ENCODE peak calls at places on chromosomes 3 and 15, in four cellular contexts. S, W, Q and U are unnamed samples.

GRCh38 chr3:111714305-111714704 is 119.2 kb upstream of the ZBED2 start:
- DNase-seq in S (no peak), W (no peak), Q (no peak), U (no peak)

GRCh38 chr3:194773216-194773615 is 87.5 kb downstream of the FAM43A start:
- DNase-seq in S (no peak), W (no peak), Q (no peak), U (no peak)

GRCh38 chr3:171994646-171995441 is 44.5 kb upstream of the FNDC3B start:
- DNase-seq in S (no peak), W (no peak), Q (no peak), U (no peak)

GRCh38 chr15:101710806-101711205 is 13.5 kb downstream of the TARS3 start:
- DNase-seq in S (no peak), W (no peak), Q (no peak), U (no peak)

GRCh38 chr3:112681822-112682325 is 40.9 kb upstream of the CCDC80 start:
- DNase-seq in S (no peak), W (no peak), Q (no peak), U (no peak)

GRCh38 chr3:194265505-194265892 is 85.6 kb downstream of the CPN2 start:
- DNase-seq in S (no peak), W (no peak), Q (no peak), U (no peak)

GRCh38 chr15:48366574-48367312 is 35.5 kb downstream of the DUT start:
- DNase-seq in S (no peak), W (no peak), Q (no peak), U (no peak)

GRCh38 chr3:53166781-53167291 is 5.8 kb downstream of the PRKCD start:
- DNase-seq in S (peak; percentile 51), W (no peak), Q (no peak), U (peak; percentile 78)

GRCh38 chr3:46500631-46501377 is 3.0 kb downstream of the RTP3 start:
- DNase-seq in S (no peak), W (no peak), Q (peak; percentile 38), U (no peak)

GRCh38 chr15:33009603-33010002 is 184.9 kb downstream of the FMN1 start:
- DNase-seq in S (no peak), W (no peak), Q (no peak), U (no peak)

GRCh38 chr3:170350515-170351413 is 6.8 kb upstream of the SKIL start:
- DNase-seq in S (no peak), W (no peak), Q (no peak), U (no peak)

GRCh38 chr15:32933241-32933640 is 215.4 kb downstream of the GREM1 start:
- DNase-seq in S (no peak), W (no peak), Q (no peak), U (no peak)

GRCh38 chr3:7293286-7293685 is 432.4 kb downstream of the GRM7 start:
- DNase-seq in S (no peak), W (no peak), Q (no peak), U (no peak)

GRCh38 chr3:166900866-166901577 is 479.1 kb downstream of the ZBBX start:
- DNase-seq in S (no peak), W (no peak), Q (no peak), U (no peak)

GRCh38 chr3:42539871-42540714 is 37.6 kb downstream of the VIPR1 start:
- DNase-seq in S (peak; percentile 80), W (peak; percentile 74), Q (no peak), U (peak; percentile 29)

GRCh38 chr3:48247401-48247807 is 6.5 kb downstream of the ZNF589 start:
- DNase-seq in S (peak; percentile 57), W (no peak), Q (no peak), U (no peak)

GRCh38 chr3:17158941-17159682 is 274.4 kb downstream of the PLCL2 start:
- DNase-seq in S (no peak), W (no peak), Q (no peak), U (no peak)

GRCh38 chr3:9019244-9019961 is 56.1 kb upstream of the RAD18 start:
- DNase-seq in S (no peak), W (no peak), Q (no peak), U (no peak)

GRCh38 chr15:95590533-95591044 is 739.9 kb upstream of the NR2F2 start:
- DNase-seq in S (no peak), W (no peak), Q (no peak), U (no peak)

GRCh38 chr3:4841783-4842440 is 137.3 kb upstream of the BHLHE40 start:
- DNase-seq in S (no peak), W (no peak), Q (no peak), U (no peak)

DNA sequence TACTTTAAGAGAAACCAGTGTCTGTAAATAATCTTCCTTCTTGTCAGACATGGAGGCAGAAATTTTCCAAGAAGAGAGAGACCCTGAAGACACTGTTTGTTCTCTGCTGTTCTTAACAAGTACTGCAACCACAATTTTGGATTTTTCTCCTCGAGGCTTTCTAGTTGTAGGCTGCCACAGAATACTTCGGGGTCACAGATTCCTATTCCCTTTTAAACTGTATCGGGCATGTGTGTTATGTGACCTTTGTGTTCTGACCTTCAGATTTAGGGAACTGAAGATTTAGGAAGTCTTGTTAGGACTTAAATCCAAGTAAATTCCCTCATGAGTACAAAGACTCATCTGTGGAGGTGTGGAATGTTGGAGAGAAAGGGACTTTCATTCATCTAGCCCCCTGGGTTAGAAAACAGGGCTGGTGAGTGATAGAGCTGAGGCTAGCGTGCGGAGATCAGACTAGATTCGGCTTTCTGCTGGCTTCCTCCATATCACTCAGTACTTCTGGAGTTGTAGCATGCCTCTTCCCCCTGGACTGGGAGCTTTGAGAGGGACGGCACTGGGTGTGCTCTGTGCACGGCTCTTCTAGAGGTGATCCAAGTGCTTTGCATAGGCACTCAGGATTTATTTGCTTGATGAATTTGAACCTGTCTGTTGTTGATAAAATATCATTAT is 237.0 kb downstream of the LPP start:
- DNase-seq in S (no peak), W (no peak), Q (no peak), U (no peak)
- TF ChIP-seq SPI1 in S (no peak), W (no peak), Q (no peak), U (no peak)

GRCh38 chr3:188207941-188208750 is 54.2 kb downstream of the LPP start:
- DNase-seq in S (no peak), W (no peak), Q (no peak), U (no peak)

GRCh38 chr3:188202358-188203138 is 48.6 kb downstream of the LPP start:
- DNase-seq in S (peak; percentile 12), W (no peak), Q (no peak), U (no peak)

GRCh38 chr3:188206787-188207186 is 52.8 kb downstream of the LPP start:
- DNase-seq in S (no peak), W (no peak), Q (no peak), U (no peak)

GRCh38 chr3:188205992-188206416 is 52.0 kb downstream of the LPP start:
- DNase-seq in S (peak; percentile 16), W (no peak), Q (no peak), U (no peak)

DNA sequence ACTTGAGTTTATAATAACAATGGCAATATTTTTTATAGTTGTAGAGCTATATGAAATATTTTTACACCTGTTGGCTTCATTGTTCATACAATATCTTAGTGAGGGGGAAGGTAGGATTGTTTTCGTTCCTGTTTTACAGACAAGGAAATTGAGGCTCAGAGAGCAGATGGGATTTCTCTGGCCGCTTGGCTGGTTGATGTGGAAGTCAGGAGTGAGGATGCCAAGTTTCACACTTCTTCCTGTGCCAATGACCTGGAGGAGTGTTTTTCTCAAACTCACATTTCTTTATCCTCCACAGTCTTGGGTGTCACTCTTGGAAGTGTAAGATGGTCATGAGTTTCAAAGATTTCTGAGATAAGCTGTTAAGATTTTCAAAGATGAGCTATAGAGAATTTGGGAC is 50.6 kb downstream of the LPP start:
- DNase-seq in S (no peak), W (no peak), Q (no peak), U (no peak)
- TF ChIP-seq SPI1 in S (no peak), W (no peak), Q (no peak), U (no peak)

DNA sequence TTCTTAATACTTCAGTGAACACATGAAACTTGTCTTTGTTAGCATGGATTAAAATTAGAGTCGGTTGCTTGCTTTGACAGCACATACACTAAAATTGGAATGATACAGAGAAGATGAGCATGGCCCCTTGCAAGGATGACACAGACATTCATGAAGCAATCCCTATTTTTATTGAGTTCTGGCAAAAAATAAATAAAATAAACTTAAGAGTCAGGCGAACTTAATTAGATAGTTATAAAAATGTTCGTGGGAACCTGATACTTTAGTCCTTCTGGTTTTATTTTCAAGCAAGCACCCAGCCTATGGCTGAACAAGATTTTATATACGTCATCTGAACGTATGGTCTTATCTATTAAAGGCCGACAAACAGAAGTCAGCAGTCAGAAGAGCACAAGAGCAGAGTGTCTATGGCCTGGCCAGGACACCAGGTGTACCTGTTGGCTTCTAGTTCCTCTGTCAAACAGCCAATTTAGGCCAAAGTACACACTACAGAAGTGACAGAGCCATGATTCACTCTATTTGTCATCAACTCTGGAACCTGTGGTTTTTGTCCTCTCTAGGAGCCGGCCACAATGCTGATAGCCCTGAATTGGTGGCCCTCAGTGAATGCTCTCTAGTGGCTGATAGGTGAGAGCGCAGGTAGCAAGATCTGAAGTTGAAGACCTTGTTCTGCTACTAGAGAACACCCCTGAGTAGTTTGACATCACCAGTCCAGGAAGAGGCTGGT is 64.3 kb downstream of the LEO1 start:
- DNase-seq in S (peak; percentile 46), W (no peak), Q (no peak), U (no peak)
- TF ChIP-seq SPI1 in S (no peak), W (no peak), Q (no peak), U (no peak)

DNA sequence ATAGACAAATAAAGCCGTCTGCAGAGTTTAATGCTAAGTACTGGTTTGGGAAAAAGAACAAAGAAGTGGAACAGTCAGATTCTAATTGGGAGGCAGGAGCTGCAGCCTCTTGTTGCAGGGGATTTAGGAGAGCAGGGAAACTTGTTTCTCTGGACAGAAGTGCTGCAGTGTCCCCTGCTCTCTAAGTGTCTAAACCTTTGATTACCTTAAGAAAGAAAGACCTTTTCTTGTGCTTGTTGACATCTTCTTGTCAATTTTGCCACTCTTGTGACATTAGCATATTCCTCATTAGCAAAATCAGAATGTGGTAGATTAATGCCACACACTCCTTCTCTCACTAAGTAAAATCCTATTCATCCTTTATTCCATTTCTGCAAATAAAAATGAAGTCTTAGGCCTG is 38.8 kb downstream of the TRAT1 start:
- DNase-seq in S (no peak), W (no peak), Q (no peak), U (no peak)
- TF ChIP-seq SPI1 in S (no peak), W (no peak), Q (no peak), U (no peak)

DNA sequence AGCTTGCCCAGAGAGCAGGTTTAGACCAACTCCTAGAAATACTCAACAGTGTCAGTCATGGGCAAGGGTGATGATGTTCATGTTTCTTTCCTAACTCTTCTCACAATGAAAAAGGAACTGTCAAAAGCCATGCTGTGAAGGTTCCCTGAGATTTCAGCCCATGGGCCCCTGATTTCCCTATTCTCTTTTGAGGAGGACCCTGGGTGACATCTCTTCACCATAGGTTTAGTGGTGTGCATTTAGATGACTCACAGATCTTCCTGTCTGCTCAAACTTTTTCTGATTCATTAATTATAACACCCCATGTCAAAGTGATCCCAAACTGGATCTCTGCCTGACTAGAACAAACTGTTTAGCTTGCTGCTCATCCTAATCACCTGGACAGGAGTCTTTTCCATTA is 108.0 kb downstream of the BBX start:
- DNase-seq in S (no peak), W (no peak), Q (no peak), U (peak; percentile 23)
- TF ChIP-seq SPI1 in S (no peak), W (no peak), Q (no peak), U (peak; percentile 72)

GRCh38 chr15:91471410-91471993 is 371.4 kb downstream of the SV2B start:
- DNase-seq in S (peak; percentile 72), W (no peak), Q (no peak), U (no peak)
- TF ChIP-seq SPI1 in S (no peak), W (no peak), Q (no peak), U (no peak)